ENCODE peak calls at places on chromosomes 16 and 17, in five cellular contexts. One of them, this sample, is unnamed.

GRCh38 chr17:41483991-41484826 is 3.3 kb upstream of the KRT35 start:
- DNase-seq in B cell: no peak
- DNase-seq in DMS 273 treated with DMSO at 0.1 percent for 48 hours: no peak
- DNase-seq in HT-29: no peak
- DNase-seq in NCI-H748 treated with DMSO at 0.1 percent for 48 hours: no peak
- DNase-seq in this sample: no peak

GRCh38 chr17:8806206-8807069 is 7.3 kb upstream of the MFSD6L start:
- DNase-seq in B cell: peak; percentile 54
- DNase-seq in HT-29: no peak
- DNase-seq in DMS 273 treated with DMSO at 0.1 percent for 48 hours: no peak
- DNase-seq in NCI-H748 treated with DMSO at 0.1 percent for 48 hours: no peak
- DNase-seq in this sample: no peak

GRCh38 chr16:84647830-84648594 is at the start of gene KLHL36:
- DNase-seq in DMS 273 treated with DMSO at 0.1 percent for 48 hours: no peak
- DNase-seq in B cell: peak; percentile 99
- DNase-seq in NCI-H748 treated with DMSO at 0.1 percent for 48 hours: no peak
- DNase-seq in HT-29: peak; percentile 28
- DNase-seq in this sample: no peak

GRCh38 chr16:2814757-2815298 is 2.2 kb upstream of the PRSS21 start:
- DNase-seq in NCI-H748 treated with DMSO at 0.1 percent for 48 hours: no peak
- DNase-seq in B cell: no peak
- DNase-seq in HT-29: no peak
- DNase-seq in DMS 273 treated with DMSO at 0.1 percent for 48 hours: no peak
- DNase-seq in this sample: peak; percentile 79

GRCh38 chr17:752002-752619 is at the start of gene GEMIN4:
- DNase-seq in HT-29: peak; percentile 84
- DNase-seq in NCI-H748 treated with DMSO at 0.1 percent for 48 hours: peak; percentile 90
- DNase-seq in B cell: peak; percentile 99
- DNase-seq in DMS 273 treated with DMSO at 0.1 percent for 48 hours: peak; percentile 31
- DNase-seq in this sample: peak; percentile 95

GRCh38 chr17:50909765-50910661 is 43.9 kb upstream of the TOB1 start:
- DNase-seq in DMS 273 treated with DMSO at 0.1 percent for 48 hours: no peak
- DNase-seq in HT-29: no peak
- DNase-seq in B cell: no peak
- DNase-seq in NCI-H748 treated with DMSO at 0.1 percent for 48 hours: no peak
- DNase-seq in this sample: no peak

GRCh38 chr17:69560987-69561441 is 146.5 kb downstream of the MAP2K6 start:
- DNase-seq in NCI-H748 treated with DMSO at 0.1 percent for 48 hours: no peak
- DNase-seq in B cell: no peak
- DNase-seq in DMS 273 treated with DMSO at 0.1 percent for 48 hours: no peak
- DNase-seq in HT-29: no peak
- DNase-seq in this sample: no peak

GRCh38 chr17:67441052-67441738 is 64.1 kb downstream of the PITPNC1 start:
- DNase-seq in NCI-H748 treated with DMSO at 0.1 percent for 48 hours: no peak
- DNase-seq in B cell: no peak
- DNase-seq in HT-29: peak; percentile 77
- DNase-seq in DMS 273 treated with DMSO at 0.1 percent for 48 hours: no peak
- DNase-seq in this sample: no peak

GRCh38 chr17:75783069-75783783 is 1.4 kb upstream of the UNK start:
- DNase-seq in B cell: peak; percentile 51
- DNase-seq in NCI-H748 treated with DMSO at 0.1 percent for 48 hours: peak; percentile 38
- DNase-seq in DMS 273 treated with DMSO at 0.1 percent for 48 hours: no peak
- DNase-seq in HT-29: peak; percentile 93
- DNase-seq in this sample: no peak

GRCh38 chr17:42566215-42566872 is 556 bp upstream of the MLX start:
- DNase-seq in DMS 273 treated with DMSO at 0.1 percent for 48 hours: no peak
- DNase-seq in HT-29: no peak
- DNase-seq in B cell: peak; percentile 54
- DNase-seq in NCI-H748 treated with DMSO at 0.1 percent for 48 hours: no peak
- DNase-seq in this sample: no peak

GRCh38 chr17:38435795-38436194 is 7.5 kb downstream of the ARHGAP23 start:
- DNase-seq in HT-29: no peak
- DNase-seq in B cell: no peak
- DNase-seq in DMS 273 treated with DMSO at 0.1 percent for 48 hours: no peak
- DNase-seq in NCI-H748 treated with DMSO at 0.1 percent for 48 hours: no peak
- DNase-seq in this sample: no peak

GRCh38 chr16:57319646-57320045 is 35.2 kb upstream of the PLLP start:
- DNase-seq in DMS 273 treated with DMSO at 0.1 percent for 48 hours: no peak
- DNase-seq in NCI-H748 treated with DMSO at 0.1 percent for 48 hours: no peak
- DNase-seq in B cell: no peak
- DNase-seq in HT-29: no peak
- DNase-seq in this sample: no peak